ENCODE peak calls at places on chromosomes 1 and 21, in seven cellular contexts. One of them, this sample, is unnamed.

GRCh38 chr1:228063251-228064191 is 19.0 kb upstream of the ARF1 start:
- DNase-seq in thyroid gland: no peak
- DNase-seq in uterus: no peak
- DNase-seq in K562: no peak
- DNase-seq in body of pancreas: no peak
- DNase-seq in stomach: peak; percentile 23
- DNase-seq in prostate gland: no peak
- DNase-seq in this sample: no peak

GRCh38 chr1:4756851-4757580 is 102.6 kb downstream of the AJAP1 start:
- DNase-seq in body of pancreas: no peak
- DNase-seq in prostate gland: no peak
- DNase-seq in thyroid gland: no peak
- DNase-seq in uterus: no peak
- DNase-seq in stomach: no peak
- DNase-seq in K562: no peak
- DNase-seq in this sample: no peak

GRCh38 chr1:8643542-8644536 is 173.6 kb downstream of the RERE start:
- DNase-seq in K562: no peak
- DNase-seq in body of pancreas: peak; percentile 73
- DNase-seq in stomach: no peak
- DNase-seq in uterus: no peak
- DNase-seq in thyroid gland: no peak
- DNase-seq in prostate gland: peak; percentile 39
- DNase-seq in this sample: no peak

GRCh38 chr1:57404914-57405313 is 18.9 kb downstream of the DAB1 start:
- DNase-seq in stomach: no peak
- DNase-seq in thyroid gland: no peak
- DNase-seq in K562: no peak
- DNase-seq in prostate gland: no peak
- DNase-seq in uterus: no peak
- DNase-seq in body of pancreas: no peak
- DNase-seq in this sample: no peak

GRCh38 chr1:241706967-241707366 is 54.9 kb downstream of the WDR64 start:
- DNase-seq in uterus: no peak
- DNase-seq in body of pancreas: peak; percentile 13
- DNase-seq in stomach: no peak
- DNase-seq in prostate gland: peak; percentile 29
- DNase-seq in thyroid gland: peak; percentile 7
- DNase-seq in K562: no peak
- DNase-seq in this sample: no peak

GRCh38 chr1:217190359-217190758 is 440.5 kb downstream of the GPATCH2 start:
- DNase-seq in stomach: no peak
- DNase-seq in thyroid gland: no peak
- DNase-seq in prostate gland: no peak
- DNase-seq in uterus: no peak
- DNase-seq in body of pancreas: no peak
- DNase-seq in K562: no peak
- DNase-seq in this sample: no peak

GRCh38 chr1:228555074-228555989 is 68.2 kb downstream of the RNF187 start:
- DNase-seq in body of pancreas: peak; percentile 10
- DNase-seq in thyroid gland: no peak
- DNase-seq in K562: no peak
- DNase-seq in uterus: no peak
- DNase-seq in prostate gland: no peak
- DNase-seq in stomach: no peak
- DNase-seq in this sample: no peak

GRCh38 chr21:36423772-36424433 is 38.7 kb downstream of the CHAF1B start:
- DNase-seq in K562: no peak
- DNase-seq in thyroid gland: no peak
- DNase-seq in uterus: no peak
- DNase-seq in prostate gland: no peak
- DNase-seq in stomach: no peak
- DNase-seq in body of pancreas: no peak
- DNase-seq in this sample: no peak

GRCh38 chr1:68975534-68975933 is 478.7 kb upstream of the DEPDC1 start:
- DNase-seq in K562: no peak
- DNase-seq in body of pancreas: no peak
- DNase-seq in thyroid gland: peak; percentile 62
- DNase-seq in uterus: no peak
- DNase-seq in stomach: no peak
- DNase-seq in prostate gland: no peak
- DNase-seq in this sample: no peak

GRCh38 chr1:157105988-157106812 is 6.6 kb upstream of the ETV3L start:
- DNase-seq in K562: no peak
- DNase-seq in prostate gland: no peak
- DNase-seq in uterus: no peak
- DNase-seq in thyroid gland: no peak
- DNase-seq in stomach: peak; percentile 41
- DNase-seq in body of pancreas: peak; percentile 8
- DNase-seq in this sample: no peak

GRCh38 chr1:218357211-218357892 is 12.2 kb downstream of the TGFB2 start:
- DNase-seq in stomach: no peak
- DNase-seq in K562: no peak
- DNase-seq in body of pancreas: no peak
- DNase-seq in thyroid gland: no peak
- DNase-seq in uterus: no peak
- DNase-seq in prostate gland: no peak
- DNase-seq in this sample: no peak

GRCh38 chr1:163307479-163308171 is 14.1 kb upstream of the NUF2 start:
- DNase-seq in body of pancreas: no peak
- DNase-seq in uterus: no peak
- DNase-seq in stomach: no peak
- DNase-seq in K562: no peak
- DNase-seq in prostate gland: no peak
- DNase-seq in thyroid gland: no peak
- DNase-seq in this sample: no peak

GRCh38 chr21:41634211-41634694 is 126.3 kb upstream of the TMPRSS2 start:
- DNase-seq in stomach: no peak
- DNase-seq in K562: no peak
- DNase-seq in body of pancreas: no peak
- DNase-seq in thyroid gland: peak; percentile 90
- DNase-seq in uterus: no peak
- DNase-seq in prostate gland: peak; percentile 63
- DNase-seq in this sample: no peak

GRCh38 chr1:17276568-17276967 is 27.7 kb downstream of the PADI3 start:
- DNase-seq in stomach: peak; percentile 28
- DNase-seq in thyroid gland: no peak
- DNase-seq in prostate gland: peak; percentile 14
- DNase-seq in K562: no peak
- DNase-seq in body of pancreas: peak; percentile 18
- DNase-seq in uterus: no peak
- DNase-seq in this sample: no peak

GRCh38 chr21:46317710-46318463 is 5.8 kb downstream of the C21orf58 start:
- DNase-seq in body of pancreas: peak; percentile 58
- DNase-seq in uterus: no peak
- DNase-seq in thyroid gland: peak; percentile 36
- DNase-seq in prostate gland: no peak
- DNase-seq in K562: no peak
- DNase-seq in stomach: no peak
- DNase-seq in this sample: no peak

GRCh38 chr1:97603218-97603617 is 317.6 kb downstream of the DPYD start:
- DNase-seq in stomach: no peak
- DNase-seq in K562: no peak
- DNase-seq in uterus: no peak
- DNase-seq in thyroid gland: no peak
- DNase-seq in body of pancreas: no peak
- DNase-seq in prostate gland: no peak
- DNase-seq in this sample: no peak

GRCh38 chr1:177950506-177950905 is 19.4 kb downstream of the SEC16B start:
- DNase-seq in body of pancreas: no peak
- DNase-seq in K562: no peak
- DNase-seq in stomach: no peak
- DNase-seq in uterus: no peak
- DNase-seq in prostate gland: no peak
- DNase-seq in thyroid gland: no peak
- DNase-seq in this sample: no peak

GRCh38 chr1:39026947-39027507 is 877 bp downstream of the NDUFS5 start:
- DNase-seq in thyroid gland: no peak
- DNase-seq in body of pancreas: no peak
- DNase-seq in prostate gland: no peak
- DNase-seq in uterus: no peak
- DNase-seq in stomach: no peak
- DNase-seq in K562: no peak
- DNase-seq in this sample: no peak

GRCh38 chr1:43834280-43835140 is 99.1 kb upstream of the ARTN start:
- DNase-seq in body of pancreas: no peak
- DNase-seq in uterus: no peak
- DNase-seq in stomach: no peak
- DNase-seq in K562: peak; percentile 32
- DNase-seq in prostate gland: no peak
- DNase-seq in thyroid gland: no peak
- DNase-seq in this sample: peak; percentile 14

GRCh38 chr1:55490556-55490955 is 275.4 kb upstream of the USP24 start:
- DNase-seq in thyroid gland: no peak
- DNase-seq in K562: no peak
- DNase-seq in stomach: no peak
- DNase-seq in uterus: no peak
- DNase-seq in prostate gland: no peak
- DNase-seq in body of pancreas: no peak
- DNase-seq in this sample: no peak

GRCh38 chr1:156608036-156608674 is 6.9 kb upstream of the GPATCH4 start:
- DNase-seq in thyroid gland: peak; percentile 51
- DNase-seq in prostate gland: peak; percentile 62
- DNase-seq in uterus: peak; percentile 69
- DNase-seq in body of pancreas: peak; percentile 58
- DNase-seq in K562: peak; percentile 58
- DNase-seq in stomach: peak; percentile 48
- DNase-seq in this sample: peak; percentile 80

GRCh38 chr1:68051475-68051874 is 1.0 kb upstream of the DIRAS3 start:
- DNase-seq in prostate gland: peak; percentile 33
- DNase-seq in uterus: peak; percentile 37
- DNase-seq in thyroid gland: peak; percentile 18
- DNase-seq in K562: no peak
- DNase-seq in body of pancreas: peak; percentile 81
- DNase-seq in stomach: no peak
- DNase-seq in this sample: no peak

GRCh38 chr1:2934173-2934540 is 87.1 kb upstream of the ACTRT2 start:
- DNase-seq in K562: no peak
- DNase-seq in prostate gland: no peak
- DNase-seq in thyroid gland: no peak
- DNase-seq in uterus: no peak
- DNase-seq in body of pancreas: no peak
- DNase-seq in stomach: no peak
- DNase-seq in this sample: no peak

GRCh38 chr21:28827422-28827821 is 165.3 kb downstream of the LTN1 start:
- DNase-seq in body of pancreas: no peak
- DNase-seq in stomach: no peak
- DNase-seq in prostate gland: no peak
- DNase-seq in K562: no peak
- DNase-seq in thyroid gland: no peak
- DNase-seq in uterus: no peak
- DNase-seq in this sample: no peak

GRCh38 chr1:85200367-85200869 is 398 bp downstream of the SYDE2 start:
- DNase-seq in body of pancreas: no peak
- DNase-seq in stomach: peak; percentile 26
- DNase-seq in thyroid gland: peak; percentile 41
- DNase-seq in uterus: peak; percentile 29
- DNase-seq in prostate gland: peak; percentile 38
- DNase-seq in K562: no peak
- DNase-seq in this sample: peak; percentile 70

GRCh38 chr1:214664656-214665433 is 61.9 kb downstream of the CENPF start:
- DNase-seq in K562: no peak
- DNase-seq in stomach: no peak
- DNase-seq in thyroid gland: no peak
- DNase-seq in uterus: no peak
- DNase-seq in body of pancreas: no peak
- DNase-seq in prostate gland: no peak
- DNase-seq in this sample: no peak

GRCh38 chr1:244850099-244850852 is 14.1 kb downstream of the HNRNPU start:
- DNase-seq in thyroid gland: no peak
- DNase-seq in prostate gland: no peak
- DNase-seq in uterus: no peak
- DNase-seq in body of pancreas: no peak
- DNase-seq in K562: no peak
- DNase-seq in stomach: no peak
- DNase-seq in this sample: no peak

GRCh38 chr1:244852694-244853093 is 11.6 kb downstream of the HNRNPU start:
- DNase-seq in uterus: no peak
- DNase-seq in stomach: no peak
- DNase-seq in prostate gland: no peak
- DNase-seq in thyroid gland: no peak
- DNase-seq in K562: no peak
- DNase-seq in body of pancreas: no peak
- DNase-seq in this sample: no peak

GRCh38 chr1:244849189-244849866 is 13.9 kb downstream of the COX20 start:
- DNase-seq in uterus: no peak
- DNase-seq in thyroid gland: no peak
- DNase-seq in stomach: no peak
- DNase-seq in body of pancreas: no peak
- DNase-seq in prostate gland: no peak
- DNase-seq in K562: no peak
- DNase-seq in this sample: no peak

GRCh38 chr1:244850896-244851295 is 13.4 kb downstream of the HNRNPU start:
- DNase-seq in thyroid gland: no peak
- DNase-seq in stomach: no peak
- DNase-seq in body of pancreas: no peak
- DNase-seq in prostate gland: no peak
- DNase-seq in K562: no peak
- DNase-seq in uterus: no peak
- DNase-seq in this sample: no peak

GRCh38 chr1:244851546-244852231 is 12.7 kb downstream of the HNRNPU start:
- DNase-seq in thyroid gland: no peak
- DNase-seq in body of pancreas: no peak
- DNase-seq in stomach: no peak
- DNase-seq in prostate gland: no peak
- DNase-seq in K562: no peak
- DNase-seq in uterus: no peak
- DNase-seq in this sample: no peak
- TF ChIP-seq POLR2A in thyroid gland: no peak
- TF ChIP-seq POLR2A in body of pancreas: no peak
- TF ChIP-seq POLR2A in stomach: no peak
- TF ChIP-seq POLR2A in prostate gland: no peak
- TF ChIP-seq POLR2A in K562: peak; percentile 67
- TF ChIP-seq POLR2A in uterus: no peak
- TF ChIP-seq POLR2A in this sample: no peak

GRCh38 chr1:154607748-154608521 is at the start of gene ADAR:
- DNase-seq in body of pancreas: peak; percentile 92
- DNase-seq in prostate gland: peak; percentile 91
- DNase-seq in thyroid gland: peak; percentile 91
- DNase-seq in uterus: peak; percentile 96
- DNase-seq in stomach: peak; percentile 92
- DNase-seq in K562: peak; percentile 74
- DNase-seq in this sample: peak; percentile 95
- TF ChIP-seq POLR2A in body of pancreas: peak; percentile 23
- TF ChIP-seq POLR2A in prostate gland: peak; percentile 54
- TF ChIP-seq POLR2A in thyroid gland: peak; percentile 69
- TF ChIP-seq POLR2A in uterus: peak; percentile 61
- TF ChIP-seq POLR2A in stomach: no peak
- TF ChIP-seq POLR2A in K562: peak; percentile 33
- TF ChIP-seq POLR2A in this sample: peak; percentile 30

GRCh38 chr1:26889580-26890466 is at the start of gene GPN2:
- DNase-seq in body of pancreas: peak; percentile 85
- DNase-seq in thyroid gland: peak; percentile 73
- DNase-seq in stomach: peak; percentile 83
- DNase-seq in K562: peak; percentile 86
- DNase-seq in uterus: peak; percentile 64
- DNase-seq in prostate gland: peak; percentile 72
- DNase-seq in this sample: peak; percentile 92
- TF ChIP-seq POLR2A in body of pancreas: peak; percentile 64
- TF ChIP-seq POLR2A in thyroid gland: peak; percentile 74
- TF ChIP-seq POLR2A in stomach: no peak
- TF ChIP-seq POLR2A in K562: peak; percentile 95
- TF ChIP-seq POLR2A in uterus: peak; percentile 42
- TF ChIP-seq POLR2A in prostate gland: peak; percentile 65
- TF ChIP-seq POLR2A in this sample: peak; percentile 96

GRCh38 chr1:150281758-150282557 is at the start of gene CIART:
- DNase-seq in K562: peak; percentile 52
- DNase-seq in uterus: peak; percentile 97
- DNase-seq in thyroid gland: peak; percentile 98
- DNase-seq in body of pancreas: peak; percentile 97
- DNase-seq in prostate gland: peak; percentile 96
- DNase-seq in stomach: peak; percentile 93
- DNase-seq in this sample: peak; percentile 86
- TF ChIP-seq POLR2A in K562: no peak
- TF ChIP-seq POLR2A in uterus: peak; percentile 45
- TF ChIP-seq POLR2A in thyroid gland: peak; percentile 51
- TF ChIP-seq POLR2A in body of pancreas: peak; percentile 20
- TF ChIP-seq POLR2A in prostate gland: no peak
- TF ChIP-seq POLR2A in stomach: peak; percentile 26
- TF ChIP-seq POLR2A in this sample: no peak

This sample was measured in erythroblast.